ENCODE peak calls at places on chromosomes 13 and 19, in nine cellular contexts. Z, U, R, K, L, T, V, Q and B are unnamed samples. For H3K9me3, the result is how much of the 10 kb centered on the place peaks cover.

GRCh38 chr19:31346660-31347059 is 2.6 kb downstream of the TSHZ3 start:
- DNase-seq in Z (no peak), U (no peak), R (no peak), K (no peak), L (no peak), T (no peak), V (no peak), Q (no peak), B (no peak)

GRCh38 chr13:107322228-107322627 is 754.3 kb upstream of the ARGLU1 start:
- DNase-seq in Z (no peak), U (no peak), R (no peak), K (no peak), L (no peak), T (no peak), V (no peak), Q (peak), B (no peak)

GRCh38 chr13:97798836-97799235 is 154.6 kb upstream of the IPO5 start:
- DNase-seq in Z (no peak), U (no peak), R (no peak), K (no peak), L (no peak), T (no peak), V (no peak), Q (no peak), B (no peak)

GRCh38 chr13:35729926-35730627 is 253.6 kb upstream of the MAB21L1 start:
- DNase-seq in Z (no peak), U (no peak), R (peak), K (no peak), L (peak), T (no peak), V (no peak), Q (no peak), B (no peak)

GRCh38 chr19:45507864-45508680 is 793 bp downstream of the VASP start:
- DNase-seq in Z (peak), U (peak), R (no peak), K (peak), L (peak), T (peak), V (no peak), Q (peak), B (peak)

GRCh38 chr19:47322048-47322447 is 9.9 kb upstream of the C5AR2 start:
- DNase-seq in Z (no peak), U (no peak), R (no peak), K (no peak), L (no peak), T (peak), V (no peak), Q (no peak), B (no peak)

GRCh38 chr19:15292847-15293582 is 39.3 kb downstream of the BRD4 start:
- DNase-seq in Z (no peak), U (no peak), R (no peak), K (no peak), L (peak), T (no peak), V (no peak), Q (peak), B (peak)

GRCh38 chr13:114118763-114119123 is 13.7 kb downstream of the RASA3 start:
- DNase-seq in Z (no peak), U (no peak), R (no peak), K (no peak), L (peak), T (no peak), V (no peak), Q (peak), B (no peak)

GRCh38 chr19:39645800-39646411 is 9.8 kb upstream of the LGALS16 start:
- DNase-seq in Z (no peak), U (peak), R (no peak), K (no peak), L (no peak), T (peak), V (no peak), Q (peak), B (no peak)

GRCh38 chr13:44809152-44809551 is 180.1 kb downstream of the NUFIP1 start:
- DNase-seq in Z (no peak), U (peak), R (no peak), K (no peak), L (no peak), T (peak), V (no peak), Q (no peak), B (no peak)

GRCh38 chr19:28980236-28980868 is 232.6 kb downstream of the UQCRFS1 start:
- DNase-seq in Z (no peak), U (peak), R (no peak), K (no peak), L (no peak), T (no peak), V (no peak), Q (no peak), B (no peak)

GRCh38 chr19:2610637-2611482 is 91.6 kb downstream of the GNG7 start:
- DNase-seq in Z (peak), U (peak), R (peak), K (peak), L (peak), T (peak), V (peak), Q (peak), B (peak)

GRCh38 chr19:5065717-5066116 is 96.8 kb downstream of the KDM4B start:
- DNase-seq in Z (no peak), U (no peak), R (no peak), K (no peak), L (no peak), T (no peak), V (no peak), Q (no peak), B (no peak)

GRCh38 chr13:29903524-29903923 is 53.1 kb upstream of the UBL3 start:
- DNase-seq in Z (no peak), U (no peak), R (no peak), K (no peak), L (no peak), T (no peak), V (no peak), Q (no peak), B (no peak)

GRCh38 chr13:103941506-103942148 is 875.4 kb upstream of the SLC10A2 start:
- DNase-seq in Z (no peak), U (no peak), R (no peak), K (no peak), L (no peak), T (no peak), V (no peak), Q (peak), B (no peak)

GRCh38 chr13:46530084-46530935 is 22.7 kb upstream of the LRCH1 start:
- DNase-seq in Z (no peak), U (no peak), R (no peak), K (no peak), L (no peak), T (no peak), V (no peak), Q (no peak), B (no peak)

GRCh38 chr19:6997679-6998445 is 23.4 kb downstream of the MBD3L2B start:
- DNase-seq in Z (no peak), U (no peak), R (no peak), K (no peak), L (no peak), T (no peak), V (no peak), Q (no peak), B (no peak)

GRCh38 chr19:7000816-7001215 is 20.4 kb downstream of the MBD3L2B start:
- DNase-seq in Z (no peak), U (no peak), R (no peak), K (no peak), L (no peak), T (no peak), V (no peak), Q (no peak), B (no peak)

GRCh38 chr19:6999938-7000732 is 21.1 kb downstream of the MBD3L2B start:
- DNase-seq in Z (no peak), U (no peak), R (no peak), K (no peak), L (no peak), T (no peak), V (no peak), Q (no peak), B (no peak)

GRCh38 chr19:6995054-6995453 is 26.2 kb downstream of the MBD3L2B start:
- DNase-seq in Z (no peak), U (no peak), R (no peak), K (no peak), L (no peak), T (no peak), V (no peak), Q (no peak), B (no peak)

DNA sequence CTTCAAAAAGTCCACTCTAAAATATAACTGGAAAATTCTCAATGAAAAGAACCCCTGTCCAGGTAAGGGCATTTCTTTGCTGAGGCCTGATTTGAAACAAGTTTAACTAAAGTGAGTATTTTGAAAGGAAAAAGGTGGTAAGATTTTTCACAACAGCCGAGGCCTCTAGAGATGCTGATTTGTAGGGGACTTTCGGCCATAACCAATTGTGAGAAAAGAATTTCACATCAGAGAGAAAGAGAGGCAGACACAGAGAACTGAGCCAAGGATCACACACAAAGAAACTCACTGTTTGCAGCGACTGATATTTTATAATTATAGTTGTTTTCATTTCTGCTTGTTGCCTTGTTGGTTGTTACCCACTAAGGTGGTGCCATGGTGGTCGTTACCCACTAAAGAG is 24.4 kb downstream of the MBD3L2B start:
- DNase-seq in Z (no peak), U (no peak), R (no peak), K (no peak), L (no peak), T (no peak), V (no peak), Q (no peak), B (no peak)
- H3K9me3 ChIP-seq in Z (under half), U (half or more), R (under half), K (under half), L (under half), T (under half), V (under half), Q (under half), B (under half)

DNA sequence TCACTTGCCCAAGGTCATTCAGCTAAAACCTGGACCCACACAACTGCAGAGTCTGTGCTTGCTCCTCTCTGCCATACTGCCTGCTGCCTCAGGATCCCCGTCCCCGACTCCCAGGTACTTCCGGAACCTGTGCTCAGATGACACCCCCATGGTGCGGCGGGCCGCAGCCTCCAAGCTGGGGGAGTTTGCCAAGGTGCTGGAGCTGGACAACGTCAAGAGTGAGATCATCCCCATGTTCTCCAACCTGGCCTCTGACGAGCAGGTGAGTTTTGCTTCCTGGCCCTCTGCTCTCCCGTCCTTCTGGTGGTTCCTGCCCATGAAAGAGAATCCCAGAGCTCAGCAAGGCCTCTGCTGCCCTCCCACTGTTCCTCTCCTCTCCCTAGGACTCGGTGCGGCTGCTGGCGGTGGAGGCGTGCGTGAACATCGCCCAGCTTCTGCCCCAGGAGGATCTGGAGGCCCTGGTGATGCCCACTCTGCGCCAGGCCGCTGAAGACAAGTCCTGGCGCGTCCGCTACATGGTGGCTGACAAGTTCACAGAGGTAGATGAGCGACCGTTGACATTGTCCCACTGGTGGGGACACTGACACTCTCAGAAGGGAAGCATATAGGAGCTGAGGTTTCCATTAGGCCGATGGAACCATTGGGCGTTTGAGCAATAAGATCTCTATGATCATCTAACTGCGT is 22.9 kb downstream of the PPP2R1A start:
- DNase-seq in Z (no peak), U (no peak), R (no peak), K (no peak), L (no peak), T (no peak), V (no peak), Q (no peak), B (no peak)
- H3K9me3 ChIP-seq in Z (under half), U (under half), R (under half), K (under half), L (under half), T (under half), V (under half), Q (under half), B (under half)

GRCh38 chr19:58003153-58003828 is 671 bp upstream of the ZNF606 start:
- DNase-seq in Z (no peak), U (no peak), R (no peak), K (no peak), L (no peak), T (no peak), V (no peak), Q (no peak), B (no peak)
- H3K9me3 ChIP-seq in Z (under half), U (half or more), R (half or more), K (under half), L (half or more), T (under half), V (half or more), Q (under half), B (half or more)

DNA sequence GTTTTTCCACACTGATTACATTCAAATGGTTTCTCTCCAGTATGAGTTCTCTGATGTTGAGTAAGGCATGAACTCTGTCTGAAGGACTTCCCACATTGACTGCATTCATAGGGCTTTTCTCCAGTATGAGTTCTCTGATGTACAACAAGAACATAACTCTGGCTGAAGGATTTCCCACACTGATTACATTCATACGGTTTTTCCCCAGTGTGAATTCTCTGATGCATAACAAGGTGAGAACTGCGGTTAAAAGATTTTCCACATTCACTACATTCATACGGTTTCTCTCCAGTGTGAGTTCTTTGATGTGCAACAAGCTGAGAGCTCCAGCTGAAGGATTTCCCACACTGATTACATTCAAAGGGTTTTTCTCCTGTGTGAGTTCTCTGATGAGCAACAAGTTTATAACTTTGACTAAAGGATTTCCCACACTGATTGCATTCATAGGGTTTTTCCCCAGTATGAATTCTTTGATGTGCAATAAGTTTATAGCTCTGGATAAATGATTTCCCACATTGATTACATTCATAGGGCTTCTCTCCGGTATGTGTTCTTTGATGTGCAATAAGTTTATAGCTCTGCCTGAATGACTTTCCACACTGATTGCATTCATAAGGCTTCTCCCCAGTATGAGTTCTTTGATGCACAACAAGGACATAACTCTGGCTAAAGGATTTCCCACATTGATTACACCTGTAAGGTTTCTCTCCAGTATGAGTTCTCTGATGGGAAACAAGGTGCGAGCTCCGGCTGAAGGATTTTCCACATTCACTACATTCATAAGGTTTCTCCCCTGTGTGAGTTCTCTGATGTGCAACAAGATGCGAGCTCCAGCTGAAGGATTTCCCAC is 23.5 kb downstream of the ZNF180 start:
- DNase-seq in Z (no peak), U (no peak), R (no peak), K (no peak), L (no peak), T (peak), V (no peak), Q (peak), B (peak)
- H3K9me3 ChIP-seq in Z (under half), U (half or more), R (half or more), K (half or more), L (half or more), T (half or more), V (half or more), Q (half or more), B (half or more)

DNA sequence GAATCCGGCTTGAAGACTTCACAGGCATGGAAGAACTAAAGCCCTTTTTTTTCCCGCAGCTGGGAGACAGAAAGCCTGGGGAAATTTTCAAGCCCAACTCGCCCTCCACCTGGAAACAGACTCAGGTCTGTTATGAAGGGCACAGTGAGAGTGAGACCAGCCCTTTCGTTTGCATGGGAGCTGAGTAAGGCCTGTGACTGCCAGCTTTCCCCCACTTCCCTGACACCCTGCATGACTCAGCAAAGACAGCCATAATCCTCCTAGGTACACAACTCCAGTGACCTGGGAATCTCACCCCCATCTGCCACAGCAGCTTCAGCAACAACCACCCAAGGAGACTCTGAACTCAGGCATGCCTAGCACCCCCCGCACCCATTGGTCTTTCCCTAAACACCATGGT is 87.6 kb upstream of the ZNF91 start:
- DNase-seq in Z (no peak), U (no peak), R (no peak), K (no peak), L (no peak), T (no peak), V (no peak), Q (no peak), B (no peak)
- H3K9me3 ChIP-seq in Z (under half), U (half or more), R (under half), K (under half), L (under half), T (under half), V (under half), Q (under half), B (under half)